ENCODE peak calls at places on chromosome 12, in ten cellular contexts. One of them, this sample, is unnamed.

GRCh38 chr12:77433799-77434198 is 368.4 kb upstream of the E2F7 start:
- DNase-seq in choroid plexus epithelial cell: peak
- DNase-seq in ELR: no peak
- DNase-seq in stimulated activated CD4-positive, alpha-beta T cell treated with anti-CD3 and anti-CD28 coated beads, Interleukin-4, amount 100 ng/mL, for 48 hours: no peak
- DNase-seq in left ventricle myocardium superior: no peak
- DNase-seq in AG08396: no peak
- DNase-seq in foreskin fibroblast: no peak
- DNase-seq in iris pigment epithelial cell: peak
- DNase-seq in HFF-Myc: no peak
- DNase-seq in IMR-90: peak
- DNase-seq in this sample: no peak

GRCh38 chr12:27814411-27814810 is 34.4 kb upstream of the MANSC4 start:
- DNase-seq in foreskin fibroblast: no peak
- DNase-seq in ELR: peak
- DNase-seq in HFF-Myc: no peak
- DNase-seq in IMR-90: no peak
- DNase-seq in left ventricle myocardium superior: no peak
- DNase-seq in AG08396: no peak
- DNase-seq in stimulated activated CD4-positive, alpha-beta T cell treated with anti-CD3 and anti-CD28 coated beads, Interleukin-4, amount 100 ng/mL, for 48 hours: no peak
- DNase-seq in choroid plexus epithelial cell: no peak
- DNase-seq in iris pigment epithelial cell: no peak
- DNase-seq in this sample: peak

GRCh38 chr12:115132906-115133305 is 448.9 kb upstream of the TBX3 start:
- DNase-seq in HFF-Myc: no peak
- DNase-seq in choroid plexus epithelial cell: no peak
- DNase-seq in ELR: no peak
- DNase-seq in foreskin fibroblast: no peak
- DNase-seq in IMR-90: no peak
- DNase-seq in iris pigment epithelial cell: no peak
- DNase-seq in left ventricle myocardium superior: no peak
- DNase-seq in AG08396: no peak
- DNase-seq in stimulated activated CD4-positive, alpha-beta T cell treated with anti-CD3 and anti-CD28 coated beads, Interleukin-4, amount 100 ng/mL, for 48 hours: no peak
- DNase-seq in this sample: no peak

GRCh38 chr12:52634266-52635056 is 16.1 kb upstream of the KRT73 start:
- DNase-seq in iris pigment epithelial cell: no peak
- DNase-seq in ELR: no peak
- DNase-seq in foreskin fibroblast: no peak
- DNase-seq in left ventricle myocardium superior: peak
- DNase-seq in choroid plexus epithelial cell: no peak
- DNase-seq in HFF-Myc: no peak
- DNase-seq in IMR-90: no peak
- DNase-seq in stimulated activated CD4-positive, alpha-beta T cell treated with anti-CD3 and anti-CD28 coated beads, Interleukin-4, amount 100 ng/mL, for 48 hours: no peak
- DNase-seq in AG08396: no peak
- DNase-seq in this sample: no peak

GRCh38 chr12:108633534-108634224 is at the start of gene SELPLG:
- DNase-seq in IMR-90: no peak
- DNase-seq in stimulated activated CD4-positive, alpha-beta T cell treated with anti-CD3 and anti-CD28 coated beads, Interleukin-4, amount 100 ng/mL, for 48 hours: peak
- DNase-seq in HFF-Myc: no peak
- DNase-seq in left ventricle myocardium superior: peak
- DNase-seq in foreskin fibroblast: no peak
- DNase-seq in AG08396: no peak
- DNase-seq in choroid plexus epithelial cell: no peak
- DNase-seq in iris pigment epithelial cell: no peak
- DNase-seq in ELR: no peak
- DNase-seq in this sample: no peak

GRCh38 chr12:26369588-26369987 is 174.2 kb downstream of the SSPN start:
- DNase-seq in stimulated activated CD4-positive, alpha-beta T cell treated with anti-CD3 and anti-CD28 coated beads, Interleukin-4, amount 100 ng/mL, for 48 hours: no peak
- DNase-seq in IMR-90: peak
- DNase-seq in HFF-Myc: peak
- DNase-seq in left ventricle myocardium superior: no peak
- DNase-seq in foreskin fibroblast: peak
- DNase-seq in choroid plexus epithelial cell: peak
- DNase-seq in AG08396: peak
- DNase-seq in ELR: peak
- DNase-seq in iris pigment epithelial cell: peak
- DNase-seq in this sample: peak

GRCh38 chr12:128820723-128821432 is 2.9 kb downstream of the SLC15A4 start:
- DNase-seq in foreskin fibroblast: no peak
- DNase-seq in stimulated activated CD4-positive, alpha-beta T cell treated with anti-CD3 and anti-CD28 coated beads, Interleukin-4, amount 100 ng/mL, for 48 hours: no peak
- DNase-seq in left ventricle myocardium superior: peak
- DNase-seq in HFF-Myc: no peak
- DNase-seq in choroid plexus epithelial cell: peak
- DNase-seq in AG08396: no peak
- DNase-seq in iris pigment epithelial cell: no peak
- DNase-seq in IMR-90: no peak
- DNase-seq in ELR: no peak
- DNase-seq in this sample: no peak

GRCh38 chr12:80353254-80353653 is 90.8 kb upstream of the PTPRQ start:
- DNase-seq in ELR: no peak
- DNase-seq in foreskin fibroblast: peak
- DNase-seq in AG08396: peak
- DNase-seq in IMR-90: peak
- DNase-seq in choroid plexus epithelial cell: peak
- DNase-seq in HFF-Myc: no peak
- DNase-seq in stimulated activated CD4-positive, alpha-beta T cell treated with anti-CD3 and anti-CD28 coated beads, Interleukin-4, amount 100 ng/mL, for 48 hours: no peak
- DNase-seq in iris pigment epithelial cell: peak
- DNase-seq in left ventricle myocardium superior: no peak
- DNase-seq in this sample: no peak

GRCh38 chr12:131281016-131281415 is 327.3 kb downstream of the ADGRD1 start:
- DNase-seq in foreskin fibroblast: no peak
- DNase-seq in left ventricle myocardium superior: peak
- DNase-seq in AG08396: no peak
- DNase-seq in iris pigment epithelial cell: no peak
- DNase-seq in ELR: no peak
- DNase-seq in IMR-90: no peak
- DNase-seq in choroid plexus epithelial cell: no peak
- DNase-seq in HFF-Myc: no peak
- DNase-seq in stimulated activated CD4-positive, alpha-beta T cell treated with anti-CD3 and anti-CD28 coated beads, Interleukin-4, amount 100 ng/mL, for 48 hours: no peak
- DNase-seq in this sample: no peak

GRCh38 chr12:115763982-115764621 is 513.4 kb downstream of the MED13L start:
- DNase-seq in choroid plexus epithelial cell: no peak
- DNase-seq in left ventricle myocardium superior: no peak
- DNase-seq in AG08396: no peak
- DNase-seq in stimulated activated CD4-positive, alpha-beta T cell treated with anti-CD3 and anti-CD28 coated beads, Interleukin-4, amount 100 ng/mL, for 48 hours: no peak
- DNase-seq in HFF-Myc: peak
- DNase-seq in ELR: no peak
- DNase-seq in iris pigment epithelial cell: no peak
- DNase-seq in foreskin fibroblast: no peak
- DNase-seq in IMR-90: no peak
- DNase-seq in this sample: peak

GRCh38 chr12:39199371-39199770 is 243.5 kb downstream of the KIF21A start:
- DNase-seq in choroid plexus epithelial cell: no peak
- DNase-seq in stimulated activated CD4-positive, alpha-beta T cell treated with anti-CD3 and anti-CD28 coated beads, Interleukin-4, amount 100 ng/mL, for 48 hours: no peak
- DNase-seq in HFF-Myc: no peak
- DNase-seq in AG08396: no peak
- DNase-seq in left ventricle myocardium superior: no peak
- DNase-seq in ELR: no peak
- DNase-seq in foreskin fibroblast: no peak
- DNase-seq in IMR-90: no peak
- DNase-seq in iris pigment epithelial cell: peak
- DNase-seq in this sample: peak

GRCh38 chr12:125079943-125080645 is 14.9 kb downstream of the AACS start:
- DNase-seq in HFF-Myc: no peak
- DNase-seq in AG08396: no peak
- DNase-seq in left ventricle myocardium superior: peak
- DNase-seq in iris pigment epithelial cell: peak
- DNase-seq in foreskin fibroblast: peak
- DNase-seq in stimulated activated CD4-positive, alpha-beta T cell treated with anti-CD3 and anti-CD28 coated beads, Interleukin-4, amount 100 ng/mL, for 48 hours: no peak
- DNase-seq in choroid plexus epithelial cell: peak
- DNase-seq in ELR: no peak
- DNase-seq in IMR-90: no peak
- DNase-seq in this sample: no peak

GRCh38 chr12:30763053-30763452 is 8.3 kb upstream of the CAPRIN2 start:
- DNase-seq in choroid plexus epithelial cell: no peak
- DNase-seq in AG08396: no peak
- DNase-seq in left ventricle myocardium superior: no peak
- DNase-seq in IMR-90: no peak
- DNase-seq in iris pigment epithelial cell: no peak
- DNase-seq in HFF-Myc: no peak
- DNase-seq in foreskin fibroblast: no peak
- DNase-seq in ELR: no peak
- DNase-seq in stimulated activated CD4-positive, alpha-beta T cell treated with anti-CD3 and anti-CD28 coated beads, Interleukin-4, amount 100 ng/mL, for 48 hours: no peak
- DNase-seq in this sample: no peak

GRCh38 chr12:11771356-11771755 is 121.9 kb downstream of the ETV6 start:
- DNase-seq in iris pigment epithelial cell: peak
- DNase-seq in ELR: no peak
- DNase-seq in stimulated activated CD4-positive, alpha-beta T cell treated with anti-CD3 and anti-CD28 coated beads, Interleukin-4, amount 100 ng/mL, for 48 hours: no peak
- DNase-seq in choroid plexus epithelial cell: peak
- DNase-seq in HFF-Myc: no peak
- DNase-seq in AG08396: no peak
- DNase-seq in left ventricle myocardium superior: no peak
- DNase-seq in foreskin fibroblast: no peak
- DNase-seq in IMR-90: peak
- DNase-seq in this sample: no peak

GRCh38 chr12:60684988-60685655 is 1089.3 kb downstream of the SLC16A7 start:
- DNase-seq in IMR-90: no peak
- DNase-seq in left ventricle myocardium superior: no peak
- DNase-seq in iris pigment epithelial cell: no peak
- DNase-seq in foreskin fibroblast: no peak
- DNase-seq in AG08396: peak
- DNase-seq in HFF-Myc: no peak
- DNase-seq in choroid plexus epithelial cell: no peak
- DNase-seq in stimulated activated CD4-positive, alpha-beta T cell treated with anti-CD3 and anti-CD28 coated beads, Interleukin-4, amount 100 ng/mL, for 48 hours: no peak
- DNase-seq in ELR: no peak
- DNase-seq in this sample: no peak

GRCh38 chr12:53160000-53160399 is 20.5 kb upstream of the ZNF740 start:
- DNase-seq in stimulated activated CD4-positive, alpha-beta T cell treated with anti-CD3 and anti-CD28 coated beads, Interleukin-4, amount 100 ng/mL, for 48 hours: no peak
- DNase-seq in IMR-90: no peak
- DNase-seq in left ventricle myocardium superior: no peak
- DNase-seq in foreskin fibroblast: no peak
- DNase-seq in choroid plexus epithelial cell: no peak
- DNase-seq in ELR: no peak
- DNase-seq in iris pigment epithelial cell: no peak
- DNase-seq in AG08396: no peak
- DNase-seq in HFF-Myc: no peak
- DNase-seq in this sample: no peak

GRCh38 chr12:46470975-46471374 is 98.4 kb upstream of the SLC38A2 start:
- DNase-seq in HFF-Myc: no peak
- DNase-seq in iris pigment epithelial cell: no peak
- DNase-seq in left ventricle myocardium superior: no peak
- DNase-seq in foreskin fibroblast: no peak
- DNase-seq in stimulated activated CD4-positive, alpha-beta T cell treated with anti-CD3 and anti-CD28 coated beads, Interleukin-4, amount 100 ng/mL, for 48 hours: no peak
- DNase-seq in AG08396: no peak
- DNase-seq in choroid plexus epithelial cell: no peak
- DNase-seq in IMR-90: peak
- DNase-seq in ELR: peak
- DNase-seq in this sample: peak

GRCh38 chr12:63440063-63440462 is 228.2 kb downstream of the DPY19L2 start:
- DNase-seq in AG08396: no peak
- DNase-seq in ELR: no peak
- DNase-seq in left ventricle myocardium superior: no peak
- DNase-seq in foreskin fibroblast: no peak
- DNase-seq in IMR-90: no peak
- DNase-seq in iris pigment epithelial cell: peak
- DNase-seq in choroid plexus epithelial cell: peak
- DNase-seq in stimulated activated CD4-positive, alpha-beta T cell treated with anti-CD3 and anti-CD28 coated beads, Interleukin-4, amount 100 ng/mL, for 48 hours: no peak
- DNase-seq in HFF-Myc: no peak
- DNase-seq in this sample: no peak

GRCh38 chr12:109696485-109697269 is 16.9 kb upstream of the FAM222A start:
- DNase-seq in iris pigment epithelial cell: peak
- DNase-seq in ELR: peak
- DNase-seq in stimulated activated CD4-positive, alpha-beta T cell treated with anti-CD3 and anti-CD28 coated beads, Interleukin-4, amount 100 ng/mL, for 48 hours: no peak
- DNase-seq in HFF-Myc: no peak
- DNase-seq in foreskin fibroblast: no peak
- DNase-seq in choroid plexus epithelial cell: peak
- DNase-seq in left ventricle myocardium superior: no peak
- DNase-seq in AG08396: no peak
- DNase-seq in IMR-90: peak
- DNase-seq in this sample: peak

GRCh38 chr12:46959484-46959883 is 119.9 kb upstream of the PCED1B start:
- DNase-seq in ELR: peak
- DNase-seq in AG08396: peak
- DNase-seq in HFF-Myc: no peak
- DNase-seq in iris pigment epithelial cell: peak
- DNase-seq in stimulated activated CD4-positive, alpha-beta T cell treated with anti-CD3 and anti-CD28 coated beads, Interleukin-4, amount 100 ng/mL, for 48 hours: no peak
- DNase-seq in IMR-90: peak
- DNase-seq in choroid plexus epithelial cell: peak
- DNase-seq in foreskin fibroblast: peak
- DNase-seq in left ventricle myocardium superior: no peak
- DNase-seq in this sample: peak

GRCh38 chr12:116564080-116564479 is 4.9 kb downstream of the MAP1LC3B2 start:
- DNase-seq in left ventricle myocardium superior: no peak
- DNase-seq in HFF-Myc: no peak
- DNase-seq in AG08396: no peak
- DNase-seq in choroid plexus epithelial cell: no peak
- DNase-seq in iris pigment epithelial cell: no peak
- DNase-seq in stimulated activated CD4-positive, alpha-beta T cell treated with anti-CD3 and anti-CD28 coated beads, Interleukin-4, amount 100 ng/mL, for 48 hours: no peak
- DNase-seq in ELR: no peak
- DNase-seq in foreskin fibroblast: no peak
- DNase-seq in IMR-90: no peak
- DNase-seq in this sample: no peak

GRCh38 chr12:12336049-12336411 is 14.0 kb downstream of the MANSC1 start:
- DNase-seq in HFF-Myc: no peak
- DNase-seq in left ventricle myocardium superior: no peak
- DNase-seq in foreskin fibroblast: no peak
- DNase-seq in ELR: peak
- DNase-seq in iris pigment epithelial cell: peak
- DNase-seq in AG08396: no peak
- DNase-seq in choroid plexus epithelial cell: peak
- DNase-seq in stimulated activated CD4-positive, alpha-beta T cell treated with anti-CD3 and anti-CD28 coated beads, Interleukin-4, amount 100 ng/mL, for 48 hours: no peak
- DNase-seq in IMR-90: no peak
- DNase-seq in this sample: peak

GRCh38 chr12:92288533-92288932 is 142.9 kb upstream of the BTG1 start:
- DNase-seq in ELR: no peak
- DNase-seq in IMR-90: no peak
- DNase-seq in AG08396: no peak
- DNase-seq in foreskin fibroblast: no peak
- DNase-seq in choroid plexus epithelial cell: no peak
- DNase-seq in left ventricle myocardium superior: peak
- DNase-seq in iris pigment epithelial cell: no peak
- DNase-seq in HFF-Myc: no peak
- DNase-seq in stimulated activated CD4-positive, alpha-beta T cell treated with anti-CD3 and anti-CD28 coated beads, Interleukin-4, amount 100 ng/mL, for 48 hours: no peak
- DNase-seq in this sample: no peak

GRCh38 chr12:42588981-42589464 is 523 bp downstream of the PRICKLE1 start:
- DNase-seq in AG08396: peak
- DNase-seq in left ventricle myocardium superior: peak
- DNase-seq in stimulated activated CD4-positive, alpha-beta T cell treated with anti-CD3 and anti-CD28 coated beads, Interleukin-4, amount 100 ng/mL, for 48 hours: no peak
- DNase-seq in HFF-Myc: no peak
- DNase-seq in iris pigment epithelial cell: peak
- DNase-seq in foreskin fibroblast: no peak
- DNase-seq in choroid plexus epithelial cell: peak
- DNase-seq in ELR: peak
- DNase-seq in IMR-90: peak
- DNase-seq in this sample: peak

GRCh38 chr12:122435186-122435585 is 12.7 kb upstream of the CLIP1 start:
- DNase-seq in HFF-Myc: no peak
- DNase-seq in iris pigment epithelial cell: no peak
- DNase-seq in foreskin fibroblast: no peak
- DNase-seq in choroid plexus epithelial cell: no peak
- DNase-seq in IMR-90: no peak
- DNase-seq in left ventricle myocardium superior: no peak
- DNase-seq in AG08396: no peak
- DNase-seq in stimulated activated CD4-positive, alpha-beta T cell treated with anti-CD3 and anti-CD28 coated beads, Interleukin-4, amount 100 ng/mL, for 48 hours: no peak
- DNase-seq in ELR: no peak
- DNase-seq in this sample: no peak

GRCh38 chr12:48979602-48980388 is 1.7 kb downstream of the WNT1 start:
- DNase-seq in iris pigment epithelial cell: no peak
- DNase-seq in choroid plexus epithelial cell: no peak
- DNase-seq in HFF-Myc: no peak
- DNase-seq in left ventricle myocardium superior: peak
- DNase-seq in stimulated activated CD4-positive, alpha-beta T cell treated with anti-CD3 and anti-CD28 coated beads, Interleukin-4, amount 100 ng/mL, for 48 hours: no peak
- DNase-seq in ELR: no peak
- DNase-seq in AG08396: no peak
- DNase-seq in IMR-90: no peak
- DNase-seq in foreskin fibroblast: no peak
- DNase-seq in this sample: no peak

GRCh38 chr12:101653503-101653902 is 43.9 kb upstream of the CHPT1 start:
- DNase-seq in stimulated activated CD4-positive, alpha-beta T cell treated with anti-CD3 and anti-CD28 coated beads, Interleukin-4, amount 100 ng/mL, for 48 hours: no peak
- DNase-seq in iris pigment epithelial cell: no peak
- DNase-seq in choroid plexus epithelial cell: no peak
- DNase-seq in AG08396: no peak
- DNase-seq in left ventricle myocardium superior: no peak
- DNase-seq in IMR-90: no peak
- DNase-seq in HFF-Myc: no peak
- DNase-seq in ELR: no peak
- DNase-seq in foreskin fibroblast: no peak
- DNase-seq in this sample: no peak

GRCh38 chr12:121578230-121579189 is 2.3 kb downstream of the KDM2B start:
- DNase-seq in stimulated activated CD4-positive, alpha-beta T cell treated with anti-CD3 and anti-CD28 coated beads, Interleukin-4, amount 100 ng/mL, for 48 hours: no peak
- DNase-seq in iris pigment epithelial cell: peak
- DNase-seq in foreskin fibroblast: no peak
- DNase-seq in IMR-90: peak
- DNase-seq in ELR: peak
- DNase-seq in AG08396: peak
- DNase-seq in HFF-Myc: no peak
- DNase-seq in choroid plexus epithelial cell: peak
- DNase-seq in left ventricle myocardium superior: peak
- DNase-seq in this sample: no peak

This sample was measured in Daoy.